ENCODE peak calls at places on chromosomes 16 and 17, in six cellular contexts. H is A549, M is Peyer's patch, X is breast epithelium, Z is heart left ventricle, I is IMR-90. J is an unnamed sample. For H3K4me1, the result is how much of the 10 kb centered on the place peaks cover.

GRCh38 chr16:75251280-75252048 is at the start of gene BCAR1:
- DNase-seq in H (peak), M (peak), X (peak), Z (peak), I (peak), J (peak)

GRCh38 chr16:2597560-2597902 is 59.7 kb downstream of the PDPK1 start:
- DNase-seq in H (no peak), M (no peak), X (peak), Z (no peak), I (no peak), J (peak)

GRCh38 chr17:44220211-44221071 is 966 bp upstream of the UBTF start:
- DNase-seq in H (no peak), M (peak), X (peak), Z (peak), I (peak), J (peak)

GRCh38 chr16:51638338-51639135 is 487.5 kb upstream of the SALL1 start:
- DNase-seq in H (no peak), M (no peak), X (no peak), Z (no peak), I (peak), J (no peak)

GRCh38 chr17:73431401-73432205 is 119.8 kb upstream of the CDC42EP4 start:
- DNase-seq in H (no peak), M (no peak), X (no peak), Z (no peak), I (no peak), J (no peak)

GRCh38 chr17:36859003-36859300 is 78.3 kb upstream of the LHX1 start:
- DNase-seq in H (no peak), M (no peak), X (no peak), Z (no peak), I (no peak), J (no peak)

GRCh38 chr16:31869511-31870201 is 4.0 kb upstream of the ZNF267 start:
- DNase-seq in H (no peak), M (peak), X (no peak), Z (no peak), I (peak), J (peak)

GRCh38 chr16:19346335-19346922 is 60.9 kb downstream of the CLEC19A start:
- DNase-seq in H (no peak), M (no peak), X (no peak), Z (no peak), I (no peak), J (no peak)

GRCh38 chr16:77219437-77219836 is 20.2 kb downstream of the SYCE1L start:
- DNase-seq in H (peak), M (no peak), X (no peak), Z (no peak), I (no peak), J (no peak)

GRCh38 chr17:73531171-73531570 is 113.1 kb downstream of the SDK2 start:
- DNase-seq in H (no peak), M (no peak), X (no peak), Z (no peak), I (no peak), J (no peak)

GRCh38 chr16:841455-842060 is 41.0 kb upstream of the GNG13 start:
- DNase-seq in H (no peak), M (no peak), X (no peak), Z (peak), I (no peak), J (no peak)

GRCh38 chr17:520447-521167 is 168.0 kb upstream of the RPH3AL start:
- DNase-seq in H (no peak), M (no peak), X (no peak), Z (no peak), I (peak), J (no peak)

GRCh38 chr17:32310927-32311568 is 30.9 kb downstream of the C17orf75 start:
- DNase-seq in H (no peak), M (no peak), X (no peak), Z (no peak), I (no peak), J (no peak)

GRCh38 chr17:6323626-6324356 is 111.1 kb downstream of the AIPL1 start:
- DNase-seq in H (no peak), M (no peak), X (no peak), Z (no peak), I (no peak), J (no peak)

GRCh38 chr17:7888184-7888920 is at the start of gene CHD3:
- DNase-seq in H (no peak), M (peak), X (peak), Z (no peak), I (peak), J (no peak)

GRCh38 chr16:23400387-23400930 is 52.5 kb downstream of the COG7 start:
- DNase-seq in H (no peak), M (no peak), X (peak), Z (no peak), I (no peak), J (no peak)

GRCh38 chr16:15953477-15953876 is 4.1 kb downstream of the ABCC1 start:
- DNase-seq in H (no peak), M (no peak), X (no peak), Z (no peak), I (no peak), J (no peak)

GRCh38 chr16:21645261-21645721 is 7.1 kb downstream of the IGSF6 start:
- DNase-seq in H (no peak), M (peak), X (no peak), Z (no peak), I (peak), J (no peak)

GRCh38 chr17:44354582-44355309 is 8.9 kb downstream of the FAM171A2 start:
- DNase-seq in H (no peak), M (peak), X (no peak), Z (peak), I (no peak), J (peak)

GRCh38 chr17:73360961-73361761 is 49.4 kb upstream of the CDC42EP4 start:
- DNase-seq in H (no peak), M (no peak), X (no peak), Z (no peak), I (no peak), J (no peak)

GRCh38 chr16:51592013-51592501 is 441.0 kb upstream of the SALL1 start:
- DNase-seq in H (no peak), M (no peak), X (no peak), Z (no peak), I (no peak), J (no peak)

GRCh38 chr17:16652847-16653366 is 743 bp downstream of the ZNF624 start:
- DNase-seq in H (no peak), M (no peak), X (no peak), Z (no peak), I (no peak), J (no peak)

GRCh38 chr17:4565209-4566141 is 5.1 kb upstream of the GGT6 start:
- DNase-seq in H (peak), M (peak), X (no peak), Z (no peak), I (peak), J (peak)

GRCh38 chr16:85028638-85029412 is 1.2 kb downstream of the KIAA0513 start:
- DNase-seq in H (no peak), M (peak), X (no peak), Z (no peak), I (peak), J (peak)

GRCh38 chr16:17269434-17269833 is 201.3 kb downstream of the XYLT1 start:
- DNase-seq in H (no peak), M (no peak), X (no peak), Z (no peak), I (peak), J (no peak)

GRCh38 chr17:61202564-61202963 is 197.1 kb upstream of the TBX2 start:
- DNase-seq in H (no peak), M (no peak), X (no peak), Z (no peak), I (peak), J (no peak)

GRCh38 chr16:48444574-48444973 is 59.4 kb upstream of the SIAH1 start:
- DNase-seq in H (peak), M (peak), X (no peak), Z (no peak), I (peak), J (no peak)

GRCh38 chr17:72514888-72515287 is 394.1 kb downstream of the SOX9 start:
- DNase-seq in H (no peak), M (no peak), X (no peak), Z (peak), I (peak), J (no peak)

DNA sequence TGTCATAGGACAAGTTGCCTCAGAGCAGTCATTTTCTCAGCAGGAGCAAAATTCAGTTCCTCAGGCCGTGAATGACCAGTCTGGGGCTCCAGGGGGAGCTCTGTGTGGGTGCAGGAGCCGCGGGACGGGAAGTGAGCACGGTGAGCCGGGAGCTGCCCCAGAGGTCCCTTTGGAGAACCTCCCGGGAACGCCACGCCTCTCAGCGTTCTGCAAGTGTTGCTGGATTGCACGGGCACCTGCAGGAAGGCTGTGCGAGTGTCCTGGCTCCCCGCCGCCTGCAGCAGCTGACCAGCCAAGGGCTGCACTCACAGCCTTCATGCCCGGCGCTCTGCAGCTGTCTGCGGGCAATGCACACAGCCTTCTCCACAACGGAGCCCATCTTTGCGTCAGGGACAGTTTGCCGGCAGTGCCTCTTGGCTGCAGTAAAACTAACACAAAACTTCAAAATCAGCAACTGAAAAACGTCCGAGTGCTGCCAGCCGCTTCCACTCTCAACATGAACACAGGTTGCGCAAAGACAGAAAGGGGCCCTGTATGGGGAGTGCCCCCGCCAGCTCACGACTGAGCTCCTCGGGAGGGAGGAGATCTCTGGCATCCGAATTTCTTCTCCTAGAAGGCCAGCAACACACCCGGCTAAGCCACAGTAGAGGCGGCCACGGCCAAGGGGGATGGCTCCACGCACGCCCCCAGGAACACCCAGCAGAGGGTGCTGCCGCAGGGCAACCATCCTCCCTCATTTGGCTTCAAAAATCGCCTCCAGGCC is 16.0 kb downstream of the NDUFAF8 start:
- DNase-seq in H (peak), M (peak), X (peak), Z (peak), I (peak), J (peak)
- TF ChIP-seq POLR2A in H (no peak), M (no peak), X (no peak), Z (no peak), I (no peak), J (no peak)

DNA sequence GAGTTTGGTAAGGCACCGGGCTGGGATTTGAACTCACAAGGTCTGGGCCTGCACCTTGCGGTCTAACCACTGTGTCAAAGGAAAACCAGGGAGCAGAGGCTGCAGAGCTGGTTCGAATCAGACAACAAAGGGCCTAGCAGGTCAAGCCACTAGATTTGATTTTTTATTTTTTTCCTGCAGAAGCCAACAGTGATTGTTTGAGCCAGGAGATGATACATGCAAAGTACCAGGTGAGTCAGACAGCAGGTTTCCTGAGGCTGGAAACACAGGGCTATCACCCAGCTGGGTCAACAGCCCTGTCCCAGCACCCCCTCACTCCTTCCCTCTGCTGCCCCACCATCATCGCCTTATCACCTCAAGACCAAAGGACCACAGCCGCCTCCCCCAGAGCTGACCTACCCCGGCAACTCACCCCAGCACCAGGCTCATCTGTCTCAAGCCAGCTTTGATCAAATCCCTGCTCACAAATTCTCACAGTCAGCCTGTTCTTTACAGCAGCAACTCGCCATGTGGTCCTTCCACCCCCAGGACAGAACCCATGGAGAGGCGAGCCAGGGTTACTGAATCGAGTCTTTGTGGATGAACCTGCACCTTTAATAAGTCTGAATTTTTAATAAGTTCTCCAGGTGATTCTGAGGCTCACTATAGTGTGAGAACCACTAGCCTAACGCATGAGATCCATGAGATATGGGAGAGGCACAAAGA is 13.0 kb upstream of the KRT19 start:
- DNase-seq in H (no peak), M (no peak), X (no peak), Z (no peak), I (peak), J (no peak)
- H3K4me3 ChIP-seq in H (no peak), M (no peak), X (no peak), Z (no peak), I (no peak), J (no peak)

GRCh38 chr16:11561440-11561797 is 25.3 kb downstream of the LITAF start:
- DNase-seq in H (no peak), M (no peak), X (no peak), Z (no peak), I (no peak), J (no peak)
- H3K4me1 ChIP-seq in H (half or more), M (under half), X (under half), Z (under half), I (under half), J (under half)

GRCh38 chr17:42313773-42314566 is 25.7 kb downstream of the STAT5A start:
- DNase-seq in H (no peak), M (no peak), X (no peak), Z (no peak), I (no peak), J (no peak)

GRCh38 chr17:42312035-42312284 is 23.7 kb downstream of the STAT5A start:
- DNase-seq in H (no peak), M (no peak), X (no peak), Z (no peak), I (no peak), J (no peak)

GRCh38 chr17:42311240-42312034 is 23.1 kb downstream of the STAT5A start:
- DNase-seq in H (no peak), M (peak), X (no peak), Z (peak), I (peak), J (peak)

GRCh38 chr17:42312285-42313130 is 24.2 kb downstream of the STAT5A start:
- DNase-seq in H (peak), M (peak), X (peak), Z (peak), I (peak), J (peak)

GRCh38 chr17:42313389-42313772 is 25.1 kb downstream of the STAT5A start:
- DNase-seq in H (no peak), M (no peak), X (no peak), Z (no peak), I (no peak), J (no peak)
- TF ChIP-seq POLR2A in H (no peak), M (no peak), X (no peak), Z (no peak), I (no peak), J (no peak)

GRCh38 chr17:50128441-50129302 is 1.3 kb downstream of the SAMD14 start:
- DNase-seq in H (no peak), M (no peak), X (no peak), Z (no peak), I (peak), J (no peak)

GRCh38 chr17:50129946-50130777 is at the start of gene SAMD14:
- DNase-seq in H (peak), M (no peak), X (no peak), Z (no peak), I (peak), J (no peak)

GRCh38 chr17:50129303-50129945 is 536 bp downstream of the SAMD14 start:
- DNase-seq in H (no peak), M (no peak), X (no peak), Z (no peak), I (peak), J (no peak)

GRCh38 chr17:50125420-50125997 is 4.5 kb downstream of the SAMD14 start:
- DNase-seq in H (no peak), M (no peak), X (no peak), Z (no peak), I (no peak), J (no peak)

DNA sequence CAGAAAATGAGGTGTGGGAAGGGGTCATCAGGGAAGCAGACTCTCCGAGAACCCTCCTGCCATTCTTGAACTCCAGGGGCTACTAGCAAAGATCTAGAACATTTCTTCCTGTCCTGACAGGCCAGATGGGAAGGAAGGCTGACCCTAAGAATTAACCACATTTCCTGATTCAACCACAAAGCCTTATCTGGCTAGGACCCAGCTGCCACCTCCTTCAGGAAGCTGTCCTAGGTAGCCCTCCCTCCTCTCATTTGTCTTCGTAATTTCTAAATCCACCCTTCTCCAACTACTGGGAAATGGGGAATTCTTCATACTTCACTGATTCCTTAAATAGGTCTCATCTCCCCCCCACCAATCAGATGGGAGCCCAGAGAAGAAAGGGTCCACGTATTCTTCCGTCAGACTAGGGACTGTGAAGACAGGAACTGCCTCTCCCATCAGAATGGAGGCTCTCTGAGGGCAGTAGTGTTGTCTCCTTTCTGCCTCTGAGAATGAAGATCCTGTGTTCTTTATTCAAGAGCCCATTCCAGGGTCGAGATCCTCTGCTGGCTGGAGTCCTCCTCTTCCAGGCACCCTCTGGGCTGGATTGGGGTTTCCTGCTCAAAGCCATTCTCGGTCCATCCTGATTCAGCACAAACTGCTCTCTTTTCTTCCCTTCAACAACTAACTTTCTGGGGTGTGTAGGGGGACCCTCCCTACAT is 2.1 kb downstream of the SAMD14 start:
- DNase-seq in H (no peak), M (no peak), X (no peak), Z (no peak), I (peak), J (no peak)
- H3K4me3 ChIP-seq in H (no peak), M (no peak), X (no peak), Z (no peak), I (no peak), J (no peak)

DNA sequence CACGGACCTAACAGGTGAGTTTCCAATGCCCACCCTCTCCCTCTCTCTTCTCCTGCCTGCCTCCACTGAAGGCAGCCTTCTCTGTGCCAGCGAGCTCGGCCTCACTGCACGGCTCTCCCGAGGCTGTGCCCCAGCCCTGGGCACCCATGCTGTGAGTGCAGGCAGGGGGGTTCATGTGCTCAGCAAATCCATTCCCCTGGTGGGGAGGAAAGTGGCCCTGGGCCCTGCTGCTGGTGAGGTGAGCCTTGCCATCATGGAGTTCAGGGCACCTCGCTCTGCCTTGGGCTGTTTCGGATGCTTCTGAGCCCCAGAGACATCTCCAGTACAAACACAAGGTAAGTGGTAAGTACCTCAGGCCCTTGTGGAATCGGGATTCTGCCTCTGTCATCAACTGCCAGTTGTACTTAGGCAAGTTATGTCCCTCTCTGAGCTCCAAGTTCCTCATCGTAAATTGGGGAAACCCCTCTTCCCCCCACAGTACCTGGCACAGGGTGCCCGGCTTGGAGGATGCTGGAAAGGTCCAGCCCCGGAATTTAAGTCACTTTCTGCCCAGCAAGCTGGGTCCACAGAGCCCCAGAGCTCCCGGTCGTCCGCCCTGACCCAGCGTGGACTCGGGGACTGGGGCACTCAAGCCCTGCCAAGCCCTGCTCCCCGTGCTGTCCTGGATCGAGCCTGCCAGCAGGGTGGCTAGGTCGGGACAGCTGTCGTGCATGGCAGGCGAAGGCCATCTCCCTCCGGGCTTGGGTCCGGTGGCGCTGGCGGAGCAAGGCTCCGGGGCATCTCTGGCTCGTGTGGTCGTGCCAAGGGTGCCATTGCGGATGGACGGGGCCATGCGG is 684 bp upstream of the NUDT16L1 start:
- DNase-seq in H (peak), M (no peak), X (no peak), Z (no peak), I (no peak), J (no peak)
- H3K4me1 ChIP-seq in H (under half), M (under half), X (under half), Z (under half), I (under half), J (under half)

GRCh38 chr17:64780096-64781012 is 118.2 kb upstream of the SMURF2 start:
- DNase-seq in H (peak), M (peak), X (peak), Z (peak), I (no peak), J (peak)
- TF ChIP-seq POLR2A in H (no peak), M (no peak), X (no peak), Z (no peak), I (no peak), J (peak)